ENCODE peak calls at places on chromosomes 2 and 18, in seven cellular contexts. One of them, this sample, is unnamed.

GRCh38 chr2:20632446-20632990 is 18.4 kb downstream of the HS1BP3 start:
- DNase-seq in foreskin fibroblast: no peak
- DNase-seq in glutamatergic neuron: no peak
- DNase-seq in GM23338: no peak
- DNase-seq in activated CD8-positive, alpha-beta T cell treated with anti-CD3 and anti-CD28 coated beads for 36 hours: no peak
- DNase-seq in heart left ventricle: no peak
- DNase-seq in tibial artery: no peak
- DNase-seq in this sample: peak

GRCh38 chr18:64094210-64094609 is 54.7 kb downstream of the LINC00305 start:
- DNase-seq in glutamatergic neuron: no peak
- DNase-seq in activated CD8-positive, alpha-beta T cell treated with anti-CD3 and anti-CD28 coated beads for 36 hours: no peak
- DNase-seq in tibial artery: no peak
- DNase-seq in GM23338: peak
- DNase-seq in heart left ventricle: no peak
- DNase-seq in foreskin fibroblast: no peak
- DNase-seq in this sample: no peak

GRCh38 chr2:225117061-225117716 is 74.9 kb upstream of the DOCK10 start:
- DNase-seq in GM23338: no peak
- DNase-seq in foreskin fibroblast: peak
- DNase-seq in activated CD8-positive, alpha-beta T cell treated with anti-CD3 and anti-CD28 coated beads for 36 hours: no peak
- DNase-seq in heart left ventricle: no peak
- DNase-seq in glutamatergic neuron: no peak
- DNase-seq in tibial artery: no peak
- DNase-seq in this sample: no peak

GRCh38 chr2:237353207-237353606 is 60.8 kb downstream of the COL6A3 start:
- DNase-seq in tibial artery: no peak
- DNase-seq in activated CD8-positive, alpha-beta T cell treated with anti-CD3 and anti-CD28 coated beads for 36 hours: no peak
- DNase-seq in heart left ventricle: no peak
- DNase-seq in glutamatergic neuron: no peak
- DNase-seq in GM23338: peak
- DNase-seq in foreskin fibroblast: no peak
- DNase-seq in this sample: no peak

GRCh38 chr18:49878567-49878966 is 65.2 kb upstream of the ACAA2 start:
- DNase-seq in tibial artery: no peak
- DNase-seq in heart left ventricle: no peak
- DNase-seq in GM23338: no peak
- DNase-seq in activated CD8-positive, alpha-beta T cell treated with anti-CD3 and anti-CD28 coated beads for 36 hours: no peak
- DNase-seq in glutamatergic neuron: no peak
- DNase-seq in foreskin fibroblast: peak
- DNase-seq in this sample: no peak

GRCh38 chr2:190534310-190535118 is at the start of gene NEMP2:
- DNase-seq in foreskin fibroblast: peak
- DNase-seq in heart left ventricle: peak
- DNase-seq in GM23338: peak
- DNase-seq in tibial artery: peak
- DNase-seq in glutamatergic neuron: peak
- DNase-seq in activated CD8-positive, alpha-beta T cell treated with anti-CD3 and anti-CD28 coated beads for 36 hours: peak
- DNase-seq in this sample: peak

GRCh38 chr2:7045601-7046590 is 128.7 kb downstream of the RNF144A start:
- DNase-seq in activated CD8-positive, alpha-beta T cell treated with anti-CD3 and anti-CD28 coated beads for 36 hours: no peak
- DNase-seq in glutamatergic neuron: no peak
- DNase-seq in foreskin fibroblast: no peak
- DNase-seq in GM23338: no peak
- DNase-seq in tibial artery: no peak
- DNase-seq in heart left ventricle: no peak
- DNase-seq in this sample: no peak

GRCh38 chr2:227759411-227760113 is 13.9 kb downstream of the SCYGR8 start:
- DNase-seq in foreskin fibroblast: no peak
- DNase-seq in heart left ventricle: no peak
- DNase-seq in glutamatergic neuron: no peak
- DNase-seq in tibial artery: peak
- DNase-seq in activated CD8-positive, alpha-beta T cell treated with anti-CD3 and anti-CD28 coated beads for 36 hours: no peak
- DNase-seq in GM23338: peak
- DNase-seq in this sample: no peak

GRCh38 chr2:70596739-70597138 is 43.1 kb upstream of the TGFA start:
- DNase-seq in GM23338: no peak
- DNase-seq in tibial artery: no peak
- DNase-seq in heart left ventricle: no peak
- DNase-seq in activated CD8-positive, alpha-beta T cell treated with anti-CD3 and anti-CD28 coated beads for 36 hours: no peak
- DNase-seq in glutamatergic neuron: no peak
- DNase-seq in foreskin fibroblast: peak
- DNase-seq in this sample: no peak

GRCh38 chr2:191148766-191149165 is 2.0 kb downstream of the STAT4 start:
- DNase-seq in glutamatergic neuron: no peak
- DNase-seq in activated CD8-positive, alpha-beta T cell treated with anti-CD3 and anti-CD28 coated beads for 36 hours: peak
- DNase-seq in GM23338: no peak
- DNase-seq in heart left ventricle: no peak
- DNase-seq in foreskin fibroblast: no peak
- DNase-seq in tibial artery: no peak
- DNase-seq in this sample: no peak

GRCh38 chr2:1736997-1737480 is 7.3 kb downstream of the PXDN start:
- DNase-seq in tibial artery: no peak
- DNase-seq in foreskin fibroblast: peak
- DNase-seq in heart left ventricle: no peak
- DNase-seq in glutamatergic neuron: no peak
- DNase-seq in activated CD8-positive, alpha-beta T cell treated with anti-CD3 and anti-CD28 coated beads for 36 hours: no peak
- DNase-seq in GM23338: no peak
- DNase-seq in this sample: peak

GRCh38 chr2:182949572-182950189 is 83.2 kb upstream of the FRZB start:
- DNase-seq in tibial artery: no peak
- DNase-seq in foreskin fibroblast: peak
- DNase-seq in GM23338: no peak
- DNase-seq in heart left ventricle: peak
- DNase-seq in activated CD8-positive, alpha-beta T cell treated with anti-CD3 and anti-CD28 coated beads for 36 hours: peak
- DNase-seq in glutamatergic neuron: peak
- DNase-seq in this sample: no peak

GRCh38 chr2:70994055-70994444 is 623 bp downstream of the TEX261 start:
- DNase-seq in foreskin fibroblast: peak
- DNase-seq in GM23338: peak
- DNase-seq in tibial artery: no peak
- DNase-seq in activated CD8-positive, alpha-beta T cell treated with anti-CD3 and anti-CD28 coated beads for 36 hours: peak
- DNase-seq in heart left ventricle: no peak
- DNase-seq in glutamatergic neuron: peak
- DNase-seq in this sample: no peak

GRCh38 chr2:171847627-171848026 is 46.4 kb downstream of the SLC25A12 start:
- DNase-seq in heart left ventricle: no peak
- DNase-seq in tibial artery: no peak
- DNase-seq in glutamatergic neuron: no peak
- DNase-seq in foreskin fibroblast: no peak
- DNase-seq in activated CD8-positive, alpha-beta T cell treated with anti-CD3 and anti-CD28 coated beads for 36 hours: no peak
- DNase-seq in GM23338: no peak
- DNase-seq in this sample: no peak

GRCh38 chr2:75071766-75072165 is 113.3 kb downstream of the POLE4 start:
- DNase-seq in tibial artery: no peak
- DNase-seq in glutamatergic neuron: no peak
- DNase-seq in heart left ventricle: no peak
- DNase-seq in foreskin fibroblast: no peak
- DNase-seq in activated CD8-positive, alpha-beta T cell treated with anti-CD3 and anti-CD28 coated beads for 36 hours: no peak
- DNase-seq in GM23338: no peak
- DNase-seq in this sample: no peak

GRCh38 chr2:75077909-75078308 is 119.5 kb downstream of the POLE4 start:
- DNase-seq in GM23338: no peak
- DNase-seq in heart left ventricle: no peak
- DNase-seq in tibial artery: no peak
- DNase-seq in activated CD8-positive, alpha-beta T cell treated with anti-CD3 and anti-CD28 coated beads for 36 hours: no peak
- DNase-seq in glutamatergic neuron: no peak
- DNase-seq in foreskin fibroblast: no peak
- DNase-seq in this sample: no peak

GRCh38 chr2:75074228-75074627 is 115.8 kb downstream of the POLE4 start:
- DNase-seq in GM23338: peak
- DNase-seq in activated CD8-positive, alpha-beta T cell treated with anti-CD3 and anti-CD28 coated beads for 36 hours: no peak
- DNase-seq in heart left ventricle: no peak
- DNase-seq in tibial artery: no peak
- DNase-seq in foreskin fibroblast: no peak
- DNase-seq in glutamatergic neuron: no peak
- DNase-seq in this sample: no peak

GRCh38 chr2:75076088-75076487 is 117.6 kb downstream of the POLE4 start:
- DNase-seq in tibial artery: no peak
- DNase-seq in GM23338: no peak
- DNase-seq in foreskin fibroblast: no peak
- DNase-seq in activated CD8-positive, alpha-beta T cell treated with anti-CD3 and anti-CD28 coated beads for 36 hours: no peak
- DNase-seq in glutamatergic neuron: peak
- DNase-seq in heart left ventricle: no peak
- DNase-seq in this sample: no peak

DNA sequence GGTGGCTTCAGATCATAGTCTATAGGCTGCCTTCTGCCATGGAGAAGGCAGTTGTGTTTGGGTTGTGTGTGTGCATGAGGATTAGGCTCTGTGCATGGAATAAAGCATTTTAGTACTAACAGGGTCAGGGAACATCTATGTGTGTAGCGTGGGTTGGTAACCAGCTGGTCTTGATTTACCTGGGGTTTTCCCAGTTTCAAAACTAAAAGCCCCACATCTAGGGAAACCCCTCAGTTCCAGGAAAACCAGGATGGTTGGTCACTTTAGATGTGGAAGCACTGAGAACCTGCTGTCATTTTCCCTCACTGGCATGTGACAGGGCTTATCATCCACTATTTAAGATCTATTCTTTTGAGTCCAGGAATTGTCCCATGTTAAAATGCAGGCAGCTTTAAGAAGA is 116.3 kb downstream of the POLE4 start:
- DNase-seq in activated CD8-positive, alpha-beta T cell treated with anti-CD3 and anti-CD28 coated beads for 36 hours: no peak
- DNase-seq in heart left ventricle: no peak
- DNase-seq in glutamatergic neuron: no peak
- DNase-seq in tibial artery: no peak
- DNase-seq in GM23338: no peak
- DNase-seq in foreskin fibroblast: no peak
- DNase-seq in this sample: no peak
- TF ChIP-seq CTCF in activated CD8-positive, alpha-beta T cell treated with anti-CD3 and anti-CD28 coated beads for 36 hours: no peak
- TF ChIP-seq CTCF in heart left ventricle: no peak
- TF ChIP-seq CTCF in glutamatergic neuron: no peak
- TF ChIP-seq CTCF in tibial artery: no peak
- TF ChIP-seq CTCF in GM23338: no peak
- TF ChIP-seq CTCF in foreskin fibroblast: no peak
- TF ChIP-seq CTCF in this sample: no peak

GRCh38 chr2:75464348-75464946 is 96.3 kb downstream of the EVA1A start:
- DNase-seq in tibial artery: no peak
- DNase-seq in activated CD8-positive, alpha-beta T cell treated with anti-CD3 and anti-CD28 coated beads for 36 hours: peak
- DNase-seq in heart left ventricle: no peak
- DNase-seq in glutamatergic neuron: no peak
- DNase-seq in foreskin fibroblast: peak
- DNase-seq in GM23338: no peak
- DNase-seq in this sample: no peak
- TF ChIP-seq CTCF in tibial artery: no peak
- TF ChIP-seq CTCF in activated CD8-positive, alpha-beta T cell treated with anti-CD3 and anti-CD28 coated beads for 36 hours: peak
- TF ChIP-seq CTCF in heart left ventricle: peak
- TF ChIP-seq CTCF in glutamatergic neuron: peak
- TF ChIP-seq CTCF in foreskin fibroblast: peak
- TF ChIP-seq CTCF in GM23338: peak
- TF ChIP-seq CTCF in this sample: peak

GRCh38 chr2:11030909-11031308 is 119.2 kb downstream of the KCNF1 start:
- DNase-seq in heart left ventricle: no peak
- DNase-seq in foreskin fibroblast: no peak
- DNase-seq in glutamatergic neuron: no peak
- DNase-seq in GM23338: no peak
- DNase-seq in tibial artery: no peak
- DNase-seq in activated CD8-positive, alpha-beta T cell treated with anti-CD3 and anti-CD28 coated beads for 36 hours: no peak
- DNase-seq in this sample: no peak

GRCh38 chr2:11027195-11027594 is 115.5 kb downstream of the KCNF1 start:
- DNase-seq in heart left ventricle: no peak
- DNase-seq in foreskin fibroblast: no peak
- DNase-seq in GM23338: no peak
- DNase-seq in activated CD8-positive, alpha-beta T cell treated with anti-CD3 and anti-CD28 coated beads for 36 hours: no peak
- DNase-seq in glutamatergic neuron: no peak
- DNase-seq in tibial artery: no peak
- DNase-seq in this sample: no peak

GRCh38 chr2:11026286-11026921 is 114.7 kb downstream of the KCNF1 start:
- DNase-seq in activated CD8-positive, alpha-beta T cell treated with anti-CD3 and anti-CD28 coated beads for 36 hours: no peak
- DNase-seq in heart left ventricle: no peak
- DNase-seq in foreskin fibroblast: no peak
- DNase-seq in GM23338: no peak
- DNase-seq in tibial artery: no peak
- DNase-seq in glutamatergic neuron: no peak
- DNase-seq in this sample: no peak

GRCh38 chr2:11029136-11029535 is 117.4 kb downstream of the KCNF1 start:
- DNase-seq in activated CD8-positive, alpha-beta T cell treated with anti-CD3 and anti-CD28 coated beads for 36 hours: no peak
- DNase-seq in glutamatergic neuron: no peak
- DNase-seq in tibial artery: no peak
- DNase-seq in foreskin fibroblast: no peak
- DNase-seq in GM23338: no peak
- DNase-seq in heart left ventricle: no peak
- DNase-seq in this sample: no peak

DNA sequence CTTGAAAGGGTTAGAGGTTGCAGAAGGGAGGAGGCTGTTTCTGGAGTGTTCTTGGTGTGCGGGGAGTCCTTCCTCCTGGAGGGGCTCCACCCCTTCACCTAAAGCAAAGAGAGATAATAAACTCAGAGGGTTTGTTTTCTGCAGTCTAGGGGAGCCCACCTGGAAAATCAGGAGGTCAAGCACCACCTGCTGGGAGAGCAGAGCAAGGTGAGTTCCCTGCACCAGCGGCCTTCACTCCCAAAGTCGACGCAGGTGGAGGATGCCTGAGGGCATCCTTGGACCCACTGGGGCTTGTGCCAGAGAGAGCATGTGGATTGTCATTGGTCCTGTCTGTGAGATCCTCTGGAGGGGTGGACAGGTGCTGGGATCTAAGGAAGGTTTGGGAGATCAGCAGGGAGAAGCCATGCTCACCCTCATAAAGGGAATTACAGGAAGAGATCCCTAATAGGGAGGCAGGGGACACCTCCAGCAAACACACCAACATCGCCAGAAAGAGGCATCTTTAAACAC is 116.7 kb downstream of the KCNF1 start:
- DNase-seq in GM23338: no peak
- DNase-seq in foreskin fibroblast: no peak
- DNase-seq in activated CD8-positive, alpha-beta T cell treated with anti-CD3 and anti-CD28 coated beads for 36 hours: no peak
- DNase-seq in heart left ventricle: no peak
- DNase-seq in tibial artery: no peak
- DNase-seq in glutamatergic neuron: no peak
- DNase-seq in this sample: no peak
- TF ChIP-seq CTCF in GM23338: peak
- TF ChIP-seq CTCF in foreskin fibroblast: no peak
- TF ChIP-seq CTCF in activated CD8-positive, alpha-beta T cell treated with anti-CD3 and anti-CD28 coated beads for 36 hours: no peak
- TF ChIP-seq CTCF in heart left ventricle: no peak
- TF ChIP-seq CTCF in tibial artery: no peak
- TF ChIP-seq CTCF in glutamatergic neuron: no peak
- TF ChIP-seq CTCF in this sample: no peak

DNA sequence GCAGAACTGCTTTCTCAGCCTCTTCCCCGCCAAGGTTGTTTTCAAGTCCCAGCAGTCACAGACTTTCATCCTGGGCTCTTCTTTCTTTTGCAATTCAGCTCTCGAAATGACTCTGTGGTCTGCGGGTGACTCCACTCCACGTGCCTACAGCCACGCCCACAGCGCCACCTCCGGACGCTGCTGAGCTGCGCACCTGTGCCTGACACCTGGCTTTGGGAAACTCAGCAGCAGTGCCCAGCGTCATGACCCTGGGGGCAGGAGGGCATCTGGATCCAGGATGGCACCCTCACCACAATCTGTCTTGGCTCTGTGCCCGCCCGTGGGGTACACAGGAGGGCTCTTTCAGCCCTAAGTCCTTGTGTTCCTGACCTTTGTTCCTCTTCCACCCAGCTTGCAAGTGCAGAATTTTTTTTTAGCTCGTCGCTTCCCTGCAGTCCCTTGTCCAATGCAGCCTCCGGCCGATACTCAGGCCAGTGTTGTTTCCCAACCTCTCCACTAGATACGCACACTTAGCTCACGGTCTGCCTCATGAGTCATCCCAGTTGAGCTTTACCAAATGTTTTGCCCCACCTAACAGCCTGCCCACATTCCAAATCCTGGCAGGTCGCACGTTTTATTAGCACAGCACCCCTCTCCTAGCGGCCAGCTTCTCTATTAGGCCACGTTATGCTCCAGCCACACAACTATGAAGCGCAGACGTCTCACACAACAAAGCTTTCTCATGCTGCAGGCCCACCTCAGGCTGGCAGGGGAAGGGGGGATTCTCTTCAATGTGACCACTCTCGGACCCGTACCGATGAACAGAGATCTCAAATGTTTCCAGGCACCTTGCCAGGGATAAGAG is 6.5 kb upstream of the CAPN10 start:
- DNase-seq in tibial artery: no peak
- DNase-seq in activated CD8-positive, alpha-beta T cell treated with anti-CD3 and anti-CD28 coated beads for 36 hours: peak
- DNase-seq in GM23338: peak
- DNase-seq in glutamatergic neuron: no peak
- DNase-seq in heart left ventricle: peak
- DNase-seq in foreskin fibroblast: peak
- DNase-seq in this sample: no peak
- TF ChIP-seq CTCF in tibial artery: no peak
- TF ChIP-seq CTCF in activated CD8-positive, alpha-beta T cell treated with anti-CD3 and anti-CD28 coated beads for 36 hours: peak
- TF ChIP-seq CTCF in GM23338: peak
- TF ChIP-seq CTCF in glutamatergic neuron: no peak
- TF ChIP-seq CTCF in heart left ventricle: no peak
- TF ChIP-seq CTCF in foreskin fibroblast: no peak
- TF ChIP-seq CTCF in this sample: peak